ENCODE peak calls at places on chromosomes 7 and 10, in nine cellular contexts. F is nephron progenitor cell, J is cardiac muscle cell, H is AG09309, X is neural progenitor cell, Q is activated B cell treated with CpG ODN at 0.5 μM for 24 hours, B is left ventricle myocardium inferior, K is heart left ventricle, P is HCT116. I is an unnamed sample.

GRCh38 chr10:20698837-20699236 is 198.3 kb downstream of the NEBL start:
- DNase-seq in F (no peak), J (no peak), H (no peak), X (no peak), Q (no peak), B (no peak), K (no peak), P (no peak), I (no peak)

GRCh38 chr10:116417821-116418220 is 9.8 kb upstream of the PNLIPRP3 start:
- DNase-seq in F (no peak), J (no peak), H (no peak), X (no peak), Q (no peak), B (no peak), K (no peak), P (no peak), I (no peak)

GRCh38 chr10:6061056-6061455 is 1.1 kb downstream of the IL2RA start:
- DNase-seq in F (no peak), J (no peak), H (no peak), X (no peak), Q (no peak), B (no peak), K (no peak), P (no peak), I (no peak)

GRCh38 chr10:69588358-69588757 is 15.1 kb upstream of the NEUROG3 start:
- DNase-seq in F (no peak), J (no peak), H (no peak), X (no peak), Q (no peak), B (no peak), K (no peak), P (no peak), I (no peak)

GRCh38 chr7:92973964-92974363 is 137.6 kb upstream of the CDK6 start:
- DNase-seq in F (no peak), J (no peak), H (no peak), X (no peak), Q (no peak), B (no peak), K (no peak), P (no peak), I (no peak)

GRCh38 chr10:74039561-74040145 is 41.7 kb downstream of the VCL start:
- DNase-seq in F (no peak), J (peak), H (peak), X (no peak), Q (no peak), B (no peak), K (no peak), P (no peak), I (no peak)

GRCh38 chr7:116511552-116512523 is 12.3 kb downstream of the CAV2 start:
- DNase-seq in F (no peak), J (peak), H (no peak), X (peak), Q (no peak), B (no peak), K (no peak), P (peak), I (peak)

GRCh38 chr10:3293536-3294431 is 121.2 kb upstream of the PITRM1 start:
- DNase-seq in F (peak), J (no peak), H (peak), X (no peak), Q (no peak), B (no peak), K (no peak), P (no peak), I (no peak)

GRCh38 chr7:127080576-127080975 is 172.2 kb downstream of the GRM8 start:
- DNase-seq in F (no peak), J (no peak), H (no peak), X (peak), Q (no peak), B (no peak), K (no peak), P (no peak), I (no peak)

GRCh38 chr10:113539789-113540188 is 13.1 kb upstream of the HABP2 start:
- DNase-seq in F (no peak), J (peak), H (peak), X (no peak), Q (no peak), B (no peak), K (no peak), P (no peak), I (no peak)

GRCh38 chr7:99579956-99580777 is 17.9 kb upstream of the TMEM225B start:
- DNase-seq in F (peak), J (peak), H (no peak), X (peak), Q (peak), B (peak), K (peak), P (no peak), I (peak)

GRCh38 chr10:50511512-50512213 is 112.1 kb downstream of the SGMS1 start:
- DNase-seq in F (no peak), J (peak), H (no peak), X (no peak), Q (no peak), B (no peak), K (no peak), P (peak), I (no peak)

GRCh38 chr10:29619273-29619672 is 15.5 kb downstream of the SVIL start:
- DNase-seq in F (no peak), J (peak), H (no peak), X (no peak), Q (no peak), B (no peak), K (no peak), P (no peak), I (no peak)

GRCh38 chr10:26556756-26557640 is 118.9 kb downstream of the APBB1IP start:
- DNase-seq in F (peak), J (peak), H (peak), X (peak), Q (no peak), B (no peak), K (no peak), P (peak), I (peak)

GRCh38 chr10:133401500-133401899 is 7.5 kb downstream of the MTG1 start:
- DNase-seq in F (no peak), J (no peak), H (no peak), X (no peak), Q (no peak), B (no peak), K (no peak), P (no peak), I (no peak)

GRCh38 chr10:62454696-62455451 is 80.7 kb downstream of the ZNF365 start:
- DNase-seq in F (no peak), J (peak), H (no peak), X (no peak), Q (no peak), B (peak), K (no peak), P (no peak), I (no peak)

GRCh38 chr7:128254470-128254869 is 13.4 kb downstream of the LEP start:
- DNase-seq in F (no peak), J (no peak), H (no peak), X (no peak), Q (no peak), B (no peak), K (no peak), P (no peak), I (no peak)

DNA sequence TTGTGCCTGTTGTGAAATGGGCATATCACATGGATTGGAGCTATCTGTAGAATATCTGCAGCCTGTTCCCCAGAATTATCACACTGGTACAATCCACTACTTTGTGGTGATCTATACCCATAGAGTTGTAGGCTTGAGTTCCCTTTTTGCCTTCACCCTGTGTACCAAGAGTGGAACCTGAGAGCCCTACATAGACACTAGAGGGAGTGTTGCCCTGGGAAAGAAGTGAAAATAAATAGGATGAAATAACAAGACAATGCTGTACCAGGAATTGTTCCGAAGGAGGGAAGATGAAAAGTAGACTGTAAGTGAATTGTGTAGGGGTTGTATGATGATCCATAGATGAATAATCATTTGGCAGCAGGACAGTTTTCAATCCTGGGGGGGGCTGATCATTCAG is 9.0 kb downstream of the SORCS3 start:
- DNase-seq in F (no peak), J (no peak), H (no peak), X (peak), Q (no peak), B (no peak), K (no peak), P (no peak), I (no peak)
- TF ChIP-seq CTCF in F (peak), J (no peak), H (peak), X (peak), Q (no peak), B (peak), K (no peak), P (peak), I (no peak)

DNA sequence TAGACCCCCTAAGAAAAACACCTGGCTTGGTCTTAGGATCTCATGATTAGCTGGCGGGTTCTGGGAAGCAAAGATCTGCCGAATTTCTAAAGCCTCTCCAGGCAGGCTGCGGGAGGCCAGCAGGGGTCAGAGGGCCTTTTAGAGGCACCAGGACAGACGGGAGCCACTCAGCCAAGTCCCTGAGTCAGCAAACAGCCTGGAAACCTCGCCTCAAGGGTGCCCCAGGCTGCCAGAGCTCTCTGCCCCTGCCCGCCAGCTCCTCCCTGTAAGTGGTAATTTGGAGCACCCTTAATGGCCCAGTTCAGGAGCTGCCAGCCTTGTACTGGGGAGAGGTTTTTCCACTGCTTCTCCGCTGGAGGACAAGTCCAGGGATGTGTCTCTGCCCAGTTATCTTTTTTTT is 88.7 kb downstream of the HIP1 start:
- DNase-seq in F (peak), J (no peak), H (no peak), X (peak), Q (no peak), B (no peak), K (no peak), P (no peak), I (no peak)
- TF ChIP-seq CTCF in F (no peak), J (no peak), H (no peak), X (peak), Q (no peak), B (no peak), K (no peak), P (no peak), I (no peak)

DNA sequence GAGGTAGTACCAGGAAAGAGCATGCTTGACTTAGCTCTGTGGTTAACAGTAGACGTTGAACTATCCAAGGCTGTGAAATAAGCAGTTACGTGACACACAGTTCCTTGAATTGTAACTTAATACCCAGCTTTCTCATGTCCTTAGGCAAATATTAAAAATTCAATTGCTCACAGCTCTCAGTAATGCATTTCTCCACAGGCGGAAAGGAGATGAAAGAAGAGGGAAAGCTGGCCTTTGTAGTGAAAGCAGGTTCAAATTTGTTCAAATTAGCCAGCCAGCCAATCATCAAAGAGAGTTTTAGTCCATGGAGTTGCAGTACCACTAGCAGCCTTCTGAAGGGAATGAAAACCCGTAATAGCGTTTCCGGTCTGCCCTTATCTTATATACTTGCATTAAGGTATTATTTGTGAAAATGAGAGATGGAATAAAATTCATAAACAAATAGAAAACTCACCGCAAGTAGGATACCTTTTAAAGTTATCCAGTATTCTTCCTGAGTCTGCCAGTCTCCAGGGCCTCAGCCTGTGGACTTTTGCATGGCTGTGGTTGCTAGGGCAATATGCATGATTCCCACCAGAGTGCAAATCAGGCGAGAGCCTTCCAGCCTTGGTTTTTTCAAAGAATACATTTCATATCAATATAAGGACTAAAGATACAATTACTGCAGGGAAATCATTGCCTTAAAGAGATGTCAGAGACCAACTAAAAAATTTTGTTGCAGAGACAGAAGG is 795.5 kb downstream of the TNS3 start:
- DNase-seq in F (no peak), J (no peak), H (peak), X (no peak), Q (no peak), B (no peak), K (no peak), P (no peak), I (no peak)
- TF ChIP-seq CTCF in F (no peak), J (no peak), H (peak), X (no peak), Q (no peak), B (no peak), K (no peak), P (peak), I (no peak)

GRCh38 chr10:19488592-19489280 is 327.5 kb upstream of the PLXDC2 start:
- DNase-seq in F (peak), J (peak), H (no peak), X (peak), Q (no peak), B (peak), K (peak), P (no peak), I (no peak)
- TF ChIP-seq CTCF in F (peak), J (peak), H (no peak), X (peak), Q (no peak), B (peak), K (no peak), P (no peak), I (no peak)

GRCh38 chr10:112160834-112161233 is 22.7 kb downstream of the GPAM start:
- DNase-seq in F (no peak), J (no peak), H (no peak), X (no peak), Q (no peak), B (no peak), K (no peak), P (no peak), I (no peak)
- TF ChIP-seq CTCF in F (no peak), J (no peak), H (no peak), X (no peak), Q (no peak), B (no peak), K (no peak), P (no peak), I (no peak)

DNA sequence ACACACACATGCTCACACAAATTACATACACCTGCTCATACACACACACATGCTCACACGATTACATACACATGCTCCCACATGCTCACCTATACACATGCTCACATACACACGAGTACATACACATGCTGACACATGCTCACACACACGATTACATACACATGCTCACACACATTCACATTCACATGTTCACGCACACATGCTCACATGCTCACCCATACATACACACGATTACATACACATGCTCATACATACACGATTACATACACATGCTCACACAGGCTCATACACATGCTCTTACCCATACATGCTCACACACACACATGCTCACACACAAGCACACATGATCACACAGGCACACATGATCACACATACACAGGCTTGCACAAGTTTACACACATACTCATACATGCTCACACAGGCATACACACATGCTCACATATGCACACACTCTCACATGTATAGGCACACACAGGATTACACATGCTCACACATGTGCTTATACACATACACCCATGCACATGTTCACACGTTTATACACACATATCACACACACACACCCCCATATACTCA is 118.5 kb downstream of the PAXIP1 start:
- DNase-seq in F (no peak), J (no peak), H (no peak), X (no peak), Q (no peak), B (no peak), K (no peak), P (no peak), I (no peak)
- TF ChIP-seq CTCF in F (no peak), J (no peak), H (no peak), X (no peak), Q (no peak), B (no peak), K (no peak), P (no peak), I (no peak)

GRCh38 chr7:119482209-119482608 is 790.8 kb upstream of the KCND2 start:
- DNase-seq in F (peak), J (peak), H (no peak), X (peak), Q (no peak), B (no peak), K (no peak), P (peak), I (peak)
- TF ChIP-seq CTCF in F (peak), J (peak), H (no peak), X (peak), Q (no peak), B (no peak), K (no peak), P (peak), I (no peak)

GRCh38 chr10:103350522-103351260 is at the start of gene PCGF6:
- DNase-seq in F (peak), J (peak), H (no peak), X (peak), Q (peak), B (peak), K (peak), P (peak), I (peak)
- TF ChIP-seq CTCF in F (no peak), J (peak), H (no peak), X (no peak), Q (no peak), B (peak), K (no peak), P (peak), I (no peak)

DNA sequence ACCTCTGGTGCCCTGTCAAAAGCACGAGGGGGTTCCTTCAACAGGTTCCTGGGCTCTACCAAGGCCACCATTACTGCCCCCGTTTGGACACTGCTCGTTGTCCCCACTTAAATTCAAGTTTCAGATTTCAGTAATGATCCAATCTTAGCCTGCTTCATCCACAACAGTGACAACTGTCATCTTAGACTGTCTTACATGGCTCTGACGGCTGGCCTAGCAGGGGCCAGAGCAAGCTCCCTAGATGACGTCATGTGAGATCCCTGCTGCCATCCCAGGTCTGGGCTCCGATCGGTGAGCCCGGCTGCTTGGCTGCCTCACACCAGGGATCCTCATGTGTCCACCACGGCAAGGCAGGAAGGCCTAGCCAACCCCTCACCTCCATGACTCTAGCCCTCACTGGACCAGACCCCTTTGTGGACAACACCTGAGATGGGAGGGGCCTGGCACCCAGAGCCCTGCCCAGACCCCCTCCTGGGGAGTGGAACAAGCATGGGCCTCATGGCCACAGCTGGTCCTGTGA is 82.5 kb downstream of the FAM53B start:
- DNase-seq in F (no peak), J (no peak), H (no peak), X (no peak), Q (no peak), B (no peak), K (no peak), P (no peak), I (no peak)
- TF ChIP-seq CTCF in F (no peak), J (no peak), H (no peak), X (no peak), Q (no peak), B (no peak), K (no peak), P (no peak), I (no peak)

I was measured in GM20000.